ENCODE peak calls at places on chromosomes 3 and 15, in ten cellular contexts. B is BJ; F is myocyte; C is astrocyte of the hippocampus; K is ovary; Z is M059J; G is stimulated activated CD4-positive, alpha-beta T cell treated with anti-CD3 and anti-CD28 coated beads, Interleukin-1b, Interleukin-23, amount 100 ng/mL, for 4 hours; R is AG08396; A is NT2/D1; Q is mucosa of gallbladder. W is an unnamed sample.

GRCh38 chr3:55158345-55158744 is 230.5 kb upstream of the LRTM1 start:
- DNase-seq in B (no peak), F (no peak), C (no peak), K (no peak), Z (peak), G (no peak), R (no peak), A (no peak), Q (no peak), W (no peak)

GRCh38 chr3:194275231-194275671 is 75.9 kb downstream of the CPN2 start:
- DNase-seq in B (no peak), F (no peak), C (no peak), K (peak), Z (peak), G (no peak), R (no peak), A (no peak), Q (no peak), W (no peak)

GRCh38 chr3:45807645-45808540 is 11.6 kb upstream of the SLC6A20 start:
- DNase-seq in B (no peak), F (peak), C (no peak), K (no peak), Z (no peak), G (no peak), R (no peak), A (no peak), Q (no peak), W (no peak)

GRCh38 chr3:120200836-120201235 is 84.2 kb downstream of the GPR156 start:
- DNase-seq in B (no peak), F (peak), C (no peak), K (no peak), Z (no peak), G (no peak), R (no peak), A (no peak), Q (no peak), W (no peak)

GRCh38 chr3:132800958-132801357 is 78.7 kb upstream of the NPHP3 start:
- DNase-seq in B (no peak), F (peak), C (peak), K (no peak), Z (no peak), G (no peak), R (no peak), A (no peak), Q (no peak), W (no peak)

GRCh38 chr3:17749705-17750293 is 7.4 kb upstream of the TBC1D5 start:
- DNase-seq in B (no peak), F (no peak), C (no peak), K (no peak), Z (no peak), G (no peak), R (no peak), A (no peak), Q (no peak), W (no peak)

GRCh38 chr3:37907906-37908305 is 46.2 kb downstream of the CTDSPL start:
- DNase-seq in B (no peak), F (peak), C (peak), K (no peak), Z (no peak), G (no peak), R (no peak), A (no peak), Q (no peak), W (no peak)

GRCh38 chr3:72492240-72492639 is 356.0 kb downstream of the SHQ1 start:
- DNase-seq in B (peak), F (peak), C (peak), K (no peak), Z (peak), G (no peak), R (peak), A (no peak), Q (peak), W (peak)

GRCh38 chr3:49132437-49133225 is at the start of gene LAMB2:
- DNase-seq in B (peak), F (peak), C (peak), K (peak), Z (peak), G (no peak), R (peak), A (peak), Q (peak), W (peak)

GRCh38 chr3:53583161-53583690 is 88.8 kb downstream of the CACNA1D start:
- DNase-seq in B (no peak), F (no peak), C (no peak), K (no peak), Z (no peak), G (no peak), R (no peak), A (no peak), Q (no peak), W (no peak)

GRCh38 chr15:65476942-65477341 is 40.5 kb downstream of the DPP8 start:
- DNase-seq in B (peak), F (peak), C (peak), K (no peak), Z (peak), G (no peak), R (peak), A (no peak), Q (no peak), W (no peak)

GRCh38 chr15:47717036-47717611 is at the start of gene SEMA6D:
- DNase-seq in B (peak), F (peak), C (peak), K (peak), Z (peak), G (no peak), R (peak), A (no peak), Q (peak), W (peak)

GRCh38 chr15:70935631-70936030 is 43.0 kb downstream of the LRRC49 start:
- DNase-seq in B (no peak), F (no peak), C (no peak), K (no peak), Z (no peak), G (no peak), R (no peak), A (no peak), Q (no peak), W (no peak)